ENCODE peak calls at places on chromosomes 3 and 15, in six cellular contexts. Q is SK-N-SH, V is GM12878, O is HepG2, W is H1, N is HCT116. S is an unnamed sample.

GRCh38 chr3:1805331-1805730 is 293.3 kb upstream of the CNTN4 start:
- DNase-seq in Q (no peak), V (no peak), O (no peak), W (no peak), N (no peak), S (no peak)

GRCh38 chr15:101159096-101159935 is 92.5 kb downstream of the CHSY1 start:
- DNase-seq in Q (no peak), V (no peak), O (no peak), W (no peak), N (no peak), S (no peak)

GRCh38 chr3:64218746-64219145 is 6.5 kb downstream of the PRICKLE2 start:
- DNase-seq in Q (no peak), V (no peak), O (no peak), W (no peak), N (no peak), S (no peak)

GRCh38 chr15:65561934-65562333 is 31.7 kb downstream of the HACD3 start:
- DNase-seq in Q (no peak), V (no peak), O (no peak), W (no peak), N (no peak), S (peak)

GRCh38 chr3:128309026-128309425 is 155.7 kb downstream of the EEFSEC start:
- DNase-seq in Q (no peak), V (no peak), O (no peak), W (no peak), N (no peak), S (no peak)

GRCh38 chr3:61846488-61846887 is 285.1 kb downstream of the PTPRG start:
- DNase-seq in Q (no peak), V (no peak), O (no peak), W (no peak), N (no peak), S (no peak)

GRCh38 chr3:107795514-107796094 is 272.8 kb downstream of the BBX start:
- DNase-seq in Q (no peak), V (no peak), O (no peak), W (no peak), N (no peak), S (no peak)

GRCh38 chr3:146217324-146217723 is 33.6 kb downstream of the PLSCR4 start:
- DNase-seq in Q (no peak), V (no peak), O (no peak), W (no peak), N (no peak), S (no peak)

GRCh38 chr3:134381048-134381447 is 6.8 kb upstream of the AMOTL2 start:
- DNase-seq in Q (no peak), V (no peak), O (no peak), W (no peak), N (no peak), S (no peak)

GRCh38 chr3:169772530-169772950 is 656 bp upstream of the MYNN start:
- DNase-seq in Q (peak), V (peak), O (peak), W (no peak), N (peak), S (peak)

GRCh38 chr15:70033529-70034140 is 64.1 kb downstream of the TLE3 start:
- DNase-seq in Q (peak), V (no peak), O (no peak), W (no peak), N (no peak), S (no peak)

GRCh38 chr3:189169728-189170127 is 2.0 kb upstream of the TPRG1 start:
- DNase-seq in Q (peak), V (no peak), O (no peak), W (no peak), N (no peak), S (no peak)

GRCh38 chr3:180382781-180383180 is 219.2 kb upstream of the TTC14 start:
- DNase-seq in Q (no peak), V (no peak), O (no peak), W (no peak), N (no peak), S (no peak)

GRCh38 chr15:101314726-101315125 is 19.7 kb upstream of the SNRPA1 start:
- DNase-seq in Q (no peak), V (no peak), O (no peak), W (no peak), N (no peak), S (no peak)

GRCh38 chr15:58212909-58213526 is 74.8 kb downstream of the AQP9 start:
- DNase-seq in Q (no peak), V (no peak), O (peak), W (no peak), N (no peak), S (peak)

GRCh38 chr15:25177955-25178801 is 223.4 kb downstream of the SNRPN start:
- DNase-seq in Q (no peak), V (no peak), O (no peak), W (no peak), N (no peak), S (no peak)

GRCh38 chr15:63968700-63969099 is 77.6 kb downstream of the DAPK2 start:
- DNase-seq in Q (no peak), V (no peak), O (no peak), W (no peak), N (no peak), S (no peak)

GRCh38 chr3:140238646-140239314 is 303.8 kb downstream of the CLSTN2 start:
- DNase-seq in Q (peak), V (no peak), O (no peak), W (no peak), N (no peak), S (no peak)

GRCh38 chr3:12553921-12554391 is 2.9 kb upstream of the MKRN2 start:
- DNase-seq in Q (peak), V (no peak), O (no peak), W (no peak), N (no peak), S (no peak)

GRCh38 chr15:29266052-29266572 is 3.5 kb downstream of the NSMCE3 start:
- DNase-seq in Q (no peak), V (no peak), O (no peak), W (no peak), N (no peak), S (no peak)
- TF ChIP-seq JUND in Q (no peak), V (no peak), O (no peak), W (no peak), N (no peak), S (no peak)

GRCh38 chr3:37739579-37740290 is 121.9 kb upstream of the CTDSPL start:
- DNase-seq in Q (no peak), V (no peak), O (no peak), W (no peak), N (no peak), S (no peak)

GRCh38 chr3:37740471-37740870 is 121.2 kb upstream of the CTDSPL start:
- DNase-seq in Q (no peak), V (no peak), O (no peak), W (no peak), N (no peak), S (no peak)

GRCh38 chr3:37742574-37743212 is 119.0 kb upstream of the CTDSPL start:
- DNase-seq in Q (no peak), V (no peak), O (no peak), W (no peak), N (no peak), S (no peak)

GRCh38 chr3:37742121-37742520 is 119.6 kb upstream of the CTDSPL start:
- DNase-seq in Q (no peak), V (no peak), O (no peak), W (no peak), N (no peak), S (no peak)

GRCh38 chr3:37741644-37742043 is 120.0 kb upstream of the CTDSPL start:
- DNase-seq in Q (peak), V (no peak), O (peak), W (no peak), N (peak), S (peak)
- TF ChIP-seq JUND in Q (no peak), V (no peak), O (no peak), W (no peak), N (no peak), S (no peak)

DNA sequence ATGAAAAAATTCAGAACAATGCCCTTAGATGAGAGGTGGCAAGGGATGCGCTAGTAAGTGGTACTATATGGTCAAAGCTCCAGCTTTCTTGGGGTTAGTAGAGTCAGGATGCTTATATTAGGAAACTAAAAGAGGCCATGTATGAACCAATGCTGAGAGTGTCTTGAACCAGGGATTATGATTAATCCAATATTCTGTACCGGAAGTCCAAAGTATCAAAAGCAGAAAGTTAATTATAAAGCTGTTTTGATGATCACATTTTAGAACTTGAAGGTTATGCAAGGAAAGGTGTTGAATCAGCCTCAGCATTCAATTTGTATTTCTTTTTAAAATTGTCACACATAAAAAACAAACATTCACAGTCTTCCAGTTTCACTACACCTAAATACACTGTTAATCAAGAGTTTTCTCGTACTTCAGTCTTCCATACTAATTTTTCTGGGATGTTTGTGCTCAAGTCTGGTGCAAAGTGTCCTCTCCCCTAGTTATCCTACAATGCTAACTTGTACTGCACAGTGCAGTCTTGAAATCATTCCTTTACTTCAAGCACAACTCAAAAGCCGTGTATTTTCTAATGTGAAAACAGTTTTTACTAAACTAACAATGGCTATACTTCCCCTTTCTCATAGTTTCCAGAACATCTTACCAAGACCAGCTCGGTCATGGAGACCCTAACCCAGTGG is 10.7 kb upstream of the FAH start:
- DNase-seq in Q (no peak), V (no peak), O (no peak), W (no peak), N (no peak), S (no peak)
- TF ChIP-seq JUND in Q (no peak), V (no peak), O (no peak), W (no peak), N (no peak), S (no peak)

GRCh38 chr3:150370129-150370602 is 37.9 kb upstream of the TSC22D2 start:
- DNase-seq in Q (no peak), V (no peak), O (peak), W (peak), N (peak), S (peak)
- TF ChIP-seq JUND in Q (peak), V (no peak), O (no peak), W (no peak), N (peak), S (peak)

S was measured in T47D.